ENCODE peak calls at places on chromosomes 16 and 17, in seven cellular contexts. G, A, F, C, E, R and O are unnamed samples.

GRCh38 chr17:81276781-81277180 is 18.3 kb downstream of the SLC38A10 start:
- DNase-seq in G (no peak), A (no peak), F (peak; percentile 54), C (no peak), E (no peak), R (no peak), O (no peak)

GRCh38 chr16:11285842-11286241 is 4.7 kb upstream of the PRM1 start:
- DNase-seq in G (no peak), A (no peak), F (no peak), C (no peak), E (no peak), R (no peak), O (no peak)

GRCh38 chr16:8866118-8866883 is 2.5 kb downstream of the CARHSP1 start:
- DNase-seq in G (peak; percentile 89), A (no peak), F (peak; percentile 80), C (no peak), E (no peak), R (no peak), O (no peak)

GRCh38 chr17:35236821-35237220 is 6.1 kb upstream of the SLFN5 start:
- DNase-seq in G (no peak), A (no peak), F (no peak), C (no peak), E (no peak), R (no peak), O (no peak)

GRCh38 chr16:927406-927805 is 43.4 kb downstream of the LMF1 start:
- DNase-seq in G (no peak), A (no peak), F (no peak), C (no peak), E (no peak), R (no peak), O (peak; percentile 41)

GRCh38 chr16:85600905-85601639 is 12.1 kb upstream of the GSE1 start:
- DNase-seq in G (no peak), A (no peak), F (no peak), C (no peak), E (no peak), R (no peak), O (no peak)

GRCh38 chr16:1794221-1794871 is 841 bp upstream of the IGFALS start:
- DNase-seq in G (peak; percentile 62), A (no peak), F (peak; percentile 78), C (no peak), E (no peak), R (no peak), O (peak; percentile 59)

GRCh38 chr16:89845417-89845816 is 17.1 kb downstream of the SPIRE2 start:
- DNase-seq in G (no peak), A (no peak), F (peak; percentile 56), C (no peak), E (no peak), R (no peak), O (peak; percentile 84)

GRCh38 chr17:41009301-41009760 is 403 bp upstream of the KRTAP3-1 start:
- DNase-seq in G (no peak), A (no peak), F (no peak), C (no peak), E (no peak), R (no peak), O (no peak)

GRCh38 chr17:62017496-62017895 is 47.6 kb downstream of the MED13 start:
- DNase-seq in G (no peak), A (no peak), F (no peak), C (no peak), E (peak; percentile 39), R (no peak), O (no peak)

GRCh38 chr17:31525801-31526549 is 134.5 kb downstream of the RAB11FIP4 start:
- DNase-seq in G (no peak), A (no peak), F (peak; percentile 70), C (no peak), E (no peak), R (peak; percentile 62), O (peak; percentile 65)

GRCh38 chr17:6857336-6857735 is 25.8 kb upstream of the TEKT1 start:
- DNase-seq in G (no peak), A (no peak), F (no peak), C (no peak), E (no peak), R (no peak), O (no peak)

GRCh38 chr17:49399995-49400394 is 14.7 kb downstream of the PHB1 start:
- DNase-seq in G (no peak), A (no peak), F (no peak), C (no peak), E (no peak), R (no peak), O (no peak)

GRCh38 chr16:49492896-49493620 is 119.5 kb downstream of the C16orf78 start:
- DNase-seq in G (no peak), A (no peak), F (peak; percentile 72), C (no peak), E (no peak), R (no peak), O (peak; percentile 71)

GRCh38 chr17:28551421-28552186 is 820 bp downstream of the UNC119 start:
- DNase-seq in G (no peak), A (no peak), F (no peak), C (no peak), E (peak; percentile 24), R (no peak), O (peak; percentile 76)

GRCh38 chr17:28553000-28553505 is 629 bp upstream of the UNC119 start:
- DNase-seq in G (no peak), A (no peak), F (no peak), C (no peak), E (no peak), R (no peak), O (peak; percentile 25)

GRCh38 chr17:28550858-28551257 is 1.6 kb downstream of the UNC119 start:
- DNase-seq in G (no peak), A (no peak), F (no peak), C (no peak), E (no peak), R (no peak), O (peak; percentile 54)

GRCh38 chr17:28554565-28554964 is 2.1 kb upstream of the UNC119 start:
- DNase-seq in G (no peak), A (no peak), F (no peak), C (no peak), E (peak; percentile 34), R (no peak), O (no peak)

GRCh38 chr17:28552201-28552999 is at the start of gene UNC119:
- DNase-seq in G (peak; percentile 82), A (no peak), F (peak; percentile 97), C (peak; percentile 71), E (peak; percentile 60), R (peak; percentile 87), O (peak; percentile 97)
- TF ChIP-seq POLR2A in G (peak; percentile 22), A (peak; percentile 63), F (peak; percentile 38), C (no peak), E (peak; percentile 73), R (peak; percentile 41), O (peak; percentile 45)

GRCh38 chr17:8055851-8056231 is 17.0 kb downstream of the ALOX15B start:
- DNase-seq in G (peak; percentile 37), A (no peak), F (no peak), C (no peak), E (no peak), R (no peak), O (peak; percentile 48)

GRCh38 chr17:8056976-8057625 is 18.2 kb downstream of the ALOX15B start:
- DNase-seq in G (peak; percentile 38), A (no peak), F (no peak), C (no peak), E (no peak), R (no peak), O (peak; percentile 48)

GRCh38 chr17:8059131-8059530 is 20.3 kb downstream of the ALOX15B start:
- DNase-seq in G (peak; percentile 20), A (no peak), F (no peak), C (no peak), E (no peak), R (no peak), O (peak; percentile 33)

GRCh38 chr17:8057691-8058114 is 18.8 kb downstream of the ALOX15B start:
- DNase-seq in G (peak; percentile 72), A (peak; percentile 83), F (no peak), C (no peak), E (peak; percentile 76), R (no peak), O (peak; percentile 53)

DNA sequence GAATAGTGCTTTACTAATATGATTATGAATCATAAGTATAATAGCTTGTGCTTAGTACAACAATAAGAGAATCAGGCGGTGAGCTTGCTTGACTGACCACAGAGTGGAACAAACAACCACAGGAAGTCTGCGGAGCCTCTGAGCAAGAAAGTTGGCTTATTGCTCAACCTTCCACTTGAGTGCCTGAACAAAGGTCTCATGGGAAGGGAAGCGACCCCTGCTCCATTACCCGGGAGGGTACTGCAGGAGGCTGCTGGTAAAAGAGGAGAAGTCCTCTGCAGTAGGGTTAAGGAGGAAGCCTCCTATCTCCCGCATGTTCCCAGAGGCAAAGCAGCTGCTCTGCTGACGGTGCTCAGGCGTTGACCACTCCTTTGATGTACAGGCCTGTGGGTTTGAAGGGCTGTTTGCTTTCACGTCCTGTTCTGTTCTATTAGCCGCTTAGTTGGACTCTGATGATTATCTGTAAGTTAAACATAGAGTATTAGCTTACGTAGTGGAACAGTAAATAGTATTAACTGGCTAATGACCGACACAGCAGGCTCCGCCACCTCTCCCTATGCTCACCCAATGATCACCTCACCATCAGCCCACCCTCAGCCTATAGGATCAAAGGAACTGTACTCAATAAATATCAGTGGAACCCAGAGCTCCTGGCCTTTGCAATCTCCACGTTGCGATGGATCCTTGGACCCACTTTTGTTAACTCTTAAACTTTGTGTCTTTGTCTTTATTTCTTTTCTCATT is 17.5 kb downstream of the ALOX15B start:
- DNase-seq in G (peak; percentile 75), A (no peak), F (no peak), C (no peak), E (peak; percentile 89), R (no peak), O (peak; percentile 78)
- TF ChIP-seq POLR2AphosphoS5 in G (peak; percentile 30), A (no peak), F (peak; percentile 30), C (no peak), E (no peak), R (no peak), O (no peak)

DNA sequence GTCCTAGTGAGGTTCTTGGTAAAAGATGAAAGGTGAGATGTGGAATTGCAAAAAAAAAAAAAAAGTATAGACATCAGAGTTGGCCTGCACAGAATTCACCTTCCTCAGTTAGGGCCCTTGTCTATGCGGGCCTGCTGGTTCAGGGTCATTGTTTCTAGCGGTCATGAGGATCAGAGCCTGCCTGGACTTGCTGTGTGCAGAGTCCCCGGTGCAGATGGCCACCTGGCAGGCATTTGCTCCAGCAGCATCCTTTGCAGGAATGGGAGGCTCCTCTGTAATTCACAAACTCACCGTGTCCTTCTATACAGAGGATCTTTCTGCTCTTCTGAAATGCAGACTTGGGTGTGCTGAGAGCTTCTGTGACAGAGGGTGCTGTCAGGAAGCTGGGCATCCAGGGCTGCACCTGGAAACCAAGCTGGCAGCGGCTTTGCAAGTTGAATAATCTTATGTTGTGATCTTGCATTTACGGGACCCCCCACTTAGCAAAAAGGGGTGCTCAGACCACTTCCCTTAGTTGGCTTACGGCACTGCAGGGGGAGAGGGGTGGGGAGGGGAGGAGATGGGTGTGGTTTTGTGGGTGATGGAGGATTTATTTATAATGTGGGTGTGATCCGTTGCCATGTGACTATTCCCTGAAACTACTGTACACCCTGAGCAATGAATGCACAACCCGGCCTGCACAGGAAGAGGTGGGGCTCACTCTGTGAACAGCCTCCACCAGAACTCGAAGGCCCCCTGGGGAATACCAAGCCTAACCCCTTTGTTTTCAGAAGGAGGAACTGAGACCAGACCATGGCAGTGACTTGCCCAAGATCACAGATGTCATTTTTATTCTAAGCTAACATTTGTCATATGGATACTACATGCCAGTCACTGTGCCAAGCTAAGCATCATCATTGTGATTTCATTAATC is 178.2 kb downstream of the PRKCB start:
- DNase-seq in G (no peak), A (no peak), F (no peak), C (no peak), E (no peak), R (peak; percentile 49), O (peak; percentile 91)
- TF ChIP-seq POLR2A in G (no peak), A (no peak), F (no peak), C (no peak), E (no peak), R (peak; percentile 25), O (no peak)

GRCh38 chr17:76540381-76541300 is 797 bp downstream of the PRCD start:
- DNase-seq in G (peak; percentile 98), A (peak; percentile 93), F (no peak), C (peak; percentile 93), E (peak; percentile 95), R (peak; percentile 70), O (peak; percentile 88)
- TF ChIP-seq POLR2AphosphoS5 in G (peak; percentile 88), A (peak; percentile 88), F (peak; percentile 18), C (peak; percentile 62), E (peak; percentile 35), R (no peak), O (peak; percentile 68)